ENCODE peak calls at places on chromosomes 4 and X, in nine cellular contexts. One of them, this sample, is unnamed.

GRCh38 chrX:46796574-46797191 is 37.8 kb upstream of the SLC9A7 start:
- DNase-seq in choroid plexus epithelial cell: peak; percentile 81
- DNase-seq in GM23248: peak; percentile 72
- DNase-seq in GM12864: peak; percentile 19
- DNase-seq in T-helper 9 cell: peak; percentile 58
- DNase-seq in NAMALWA: peak; percentile 64
- DNase-seq in AG10803: peak; percentile 70
- DNase-seq in activated naive CD4-positive, alpha-beta T cell treated with anti-CD3 and anti-CD28 coated beads, Interleukin-2, amount 10 ng/mL, durations not matched to agents 7 days and 5 days: peak; percentile 80
- DNase-seq in NCI-H2081: peak; percentile 70
- DNase-seq in this sample: peak; percentile 90

GRCh38 chrX:135327299-135327698 is 18.0 kb downstream of the ETDC start:
- DNase-seq in NCI-H2081: no peak
- DNase-seq in GM12864: no peak
- DNase-seq in choroid plexus epithelial cell: peak; percentile 84
- DNase-seq in GM23248: peak; percentile 85
- DNase-seq in activated naive CD4-positive, alpha-beta T cell treated with anti-CD3 and anti-CD28 coated beads, Interleukin-2, amount 10 ng/mL, durations not matched to agents 7 days and 5 days: no peak
- DNase-seq in AG10803: peak; percentile 77
- DNase-seq in NAMALWA: no peak
- DNase-seq in T-helper 9 cell: no peak
- DNase-seq in this sample: no peak

GRCh38 chrX:77564824-77565223 is 117.6 kb downstream of the FGF16 start:
- DNase-seq in GM12864: no peak
- DNase-seq in NCI-H2081: no peak
- DNase-seq in activated naive CD4-positive, alpha-beta T cell treated with anti-CD3 and anti-CD28 coated beads, Interleukin-2, amount 10 ng/mL, durations not matched to agents 7 days and 5 days: no peak
- DNase-seq in NAMALWA: no peak
- DNase-seq in T-helper 9 cell: no peak
- DNase-seq in AG10803: no peak
- DNase-seq in GM23248: peak; percentile 1
- DNase-seq in choroid plexus epithelial cell: peak; percentile 13
- DNase-seq in this sample: no peak

GRCh38 chrX:38142598-38142997 is 78.1 kb downstream of the SRPX start:
- DNase-seq in T-helper 9 cell: no peak
- DNase-seq in GM12864: no peak
- DNase-seq in NAMALWA: no peak
- DNase-seq in GM23248: peak; percentile 48
- DNase-seq in activated naive CD4-positive, alpha-beta T cell treated with anti-CD3 and anti-CD28 coated beads, Interleukin-2, amount 10 ng/mL, durations not matched to agents 7 days and 5 days: no peak
- DNase-seq in AG10803: peak; percentile 79
- DNase-seq in NCI-H2081: no peak
- DNase-seq in choroid plexus epithelial cell: peak; percentile 89
- DNase-seq in this sample: no peak

GRCh38 chr4:115424852-115425251 is 311.4 kb upstream of the NDST4 start:
- DNase-seq in choroid plexus epithelial cell: no peak
- DNase-seq in activated naive CD4-positive, alpha-beta T cell treated with anti-CD3 and anti-CD28 coated beads, Interleukin-2, amount 10 ng/mL, durations not matched to agents 7 days and 5 days: no peak
- DNase-seq in T-helper 9 cell: no peak
- DNase-seq in NAMALWA: no peak
- DNase-seq in GM12864: no peak
- DNase-seq in NCI-H2081: no peak
- DNase-seq in AG10803: no peak
- DNase-seq in GM23248: no peak
- DNase-seq in this sample: no peak

GRCh38 chrX:95063554-95063953 is 1389.5 kb downstream of the FAM133A start:
- DNase-seq in GM12864: no peak
- DNase-seq in activated naive CD4-positive, alpha-beta T cell treated with anti-CD3 and anti-CD28 coated beads, Interleukin-2, amount 10 ng/mL, durations not matched to agents 7 days and 5 days: no peak
- DNase-seq in NAMALWA: no peak
- DNase-seq in NCI-H2081: no peak
- DNase-seq in GM23248: peak; percentile 29
- DNase-seq in choroid plexus epithelial cell: peak; percentile 43
- DNase-seq in AG10803: no peak
- DNase-seq in T-helper 9 cell: no peak
- DNase-seq in this sample: no peak

GRCh38 chr4:5912614-5913019 is 19.7 kb upstream of the CRMP1 start:
- DNase-seq in NAMALWA: no peak
- DNase-seq in NCI-H2081: peak; percentile 84
- DNase-seq in T-helper 9 cell: no peak
- DNase-seq in AG10803: no peak
- DNase-seq in choroid plexus epithelial cell: no peak
- DNase-seq in GM23248: no peak
- DNase-seq in GM12864: no peak
- DNase-seq in activated naive CD4-positive, alpha-beta T cell treated with anti-CD3 and anti-CD28 coated beads, Interleukin-2, amount 10 ng/mL, durations not matched to agents 7 days and 5 days: no peak
- DNase-seq in this sample: no peak

GRCh38 chr4:186808635-186809018 is 85.0 kb upstream of the FAT1 start:
- DNase-seq in choroid plexus epithelial cell: peak; percentile 88
- DNase-seq in NAMALWA: no peak
- DNase-seq in GM23248: peak; percentile 94
- DNase-seq in AG10803: peak; percentile 72
- DNase-seq in activated naive CD4-positive, alpha-beta T cell treated with anti-CD3 and anti-CD28 coated beads, Interleukin-2, amount 10 ng/mL, durations not matched to agents 7 days and 5 days: no peak
- DNase-seq in GM12864: no peak
- DNase-seq in NCI-H2081: no peak
- DNase-seq in T-helper 9 cell: no peak
- DNase-seq in this sample: no peak

GRCh38 chr4:152935661-152936445 is at the start of gene FHDC1:
- DNase-seq in NCI-H2081: peak; percentile 63
- DNase-seq in AG10803: no peak
- DNase-seq in GM12864: no peak
- DNase-seq in choroid plexus epithelial cell: no peak
- DNase-seq in NAMALWA: no peak
- DNase-seq in activated naive CD4-positive, alpha-beta T cell treated with anti-CD3 and anti-CD28 coated beads, Interleukin-2, amount 10 ng/mL, durations not matched to agents 7 days and 5 days: peak; percentile 44
- DNase-seq in T-helper 9 cell: no peak
- DNase-seq in GM23248: peak; percentile 39
- DNase-seq in this sample: peak; percentile 71

GRCh38 chrX:43964936-43965335 is 8.3 kb downstream of the NDP start:
- DNase-seq in choroid plexus epithelial cell: no peak
- DNase-seq in AG10803: no peak
- DNase-seq in T-helper 9 cell: no peak
- DNase-seq in GM12864: no peak
- DNase-seq in activated naive CD4-positive, alpha-beta T cell treated with anti-CD3 and anti-CD28 coated beads, Interleukin-2, amount 10 ng/mL, durations not matched to agents 7 days and 5 days: no peak
- DNase-seq in NAMALWA: no peak
- DNase-seq in NCI-H2081: no peak
- DNase-seq in GM23248: peak; percentile 43
- DNase-seq in this sample: no peak

GRCh38 chrX:56995271-56995994 is at the start of gene SPIN3:
- DNase-seq in GM23248: peak; percentile 69
- DNase-seq in choroid plexus epithelial cell: peak; percentile 72
- DNase-seq in T-helper 9 cell: peak; percentile 20
- DNase-seq in AG10803: peak; percentile 58
- DNase-seq in NAMALWA: no peak
- DNase-seq in activated naive CD4-positive, alpha-beta T cell treated with anti-CD3 and anti-CD28 coated beads, Interleukin-2, amount 10 ng/mL, durations not matched to agents 7 days and 5 days: peak; percentile 75
- DNase-seq in NCI-H2081: peak; percentile 93
- DNase-seq in GM12864: peak; percentile 67
- DNase-seq in this sample: peak; percentile 86

GRCh38 chr4:28167411-28167810 is 1306.8 kb downstream of the STIM2 start:
- DNase-seq in NCI-H2081: no peak
- DNase-seq in GM12864: no peak
- DNase-seq in NAMALWA: no peak
- DNase-seq in T-helper 9 cell: no peak
- DNase-seq in activated naive CD4-positive, alpha-beta T cell treated with anti-CD3 and anti-CD28 coated beads, Interleukin-2, amount 10 ng/mL, durations not matched to agents 7 days and 5 days: no peak
- DNase-seq in choroid plexus epithelial cell: no peak
- DNase-seq in AG10803: no peak
- DNase-seq in GM23248: no peak
- DNase-seq in this sample: no peak

GRCh38 chr4:66178901-66179300 is 508.6 kb upstream of the EPHA5 start:
- DNase-seq in activated naive CD4-positive, alpha-beta T cell treated with anti-CD3 and anti-CD28 coated beads, Interleukin-2, amount 10 ng/mL, durations not matched to agents 7 days and 5 days: no peak
- DNase-seq in NAMALWA: no peak
- DNase-seq in AG10803: no peak
- DNase-seq in choroid plexus epithelial cell: peak; percentile 17
- DNase-seq in GM12864: no peak
- DNase-seq in GM23248: no peak
- DNase-seq in NCI-H2081: no peak
- DNase-seq in T-helper 9 cell: no peak
- DNase-seq in this sample: no peak

This sample was measured in activated CD4-positive, alpha-beta T cell treated with anti-CD3 and anti-CD28 coated beads, Interleukin-2, amount 10 ng/mL, durations not matched to agents 24 days and 14 days.